ENCODE peak calls at places on chromosomes 16 and 17, in eight cellular contexts. D, U, A, O, Y, W, G and H are unnamed samples.

GRCh38 chr16:18792836-18793433 is 2.8 kb upstream of the RPS15A start:
- DNase-seq in D (no peak), O (no peak), Y (no peak), G (peak; percentile 17), W (peak; percentile 48), U (no peak), A (no peak), H (no peak)

GRCh38 chr17:48187867-48188608 is 80.5 kb downstream of the SNX11 start:
- DNase-seq in W (no peak), G (no peak), U (no peak), Y (no peak), D (no peak), A (no peak), O (no peak), H (no peak)

GRCh38 chr17:56452469-56452868 is 141.0 kb upstream of the NOG start:
- DNase-seq in O (no peak), Y (no peak), D (no peak), G (no peak), A (no peak), W (no peak), U (no peak), H (no peak)

GRCh38 chr17:11461993-11462548 is 136.2 kb upstream of the DNAH9 start:
- DNase-seq in O (no peak), U (no peak), A (no peak), Y (no peak), D (no peak), G (no peak), W (no peak), H (no peak)

GRCh38 chr16:28563218-28563617 is 9.5 kb downstream of the SGF29 start:
- DNase-seq in W (no peak), O (no peak), A (no peak), G (no peak), D (no peak), Y (no peak), U (no peak), H (no peak)

GRCh38 chr17:1186214-1186820 is 6.5 kb upstream of the ABR start:
- DNase-seq in O (no peak), A (no peak), W (peak; percentile 42), G (peak; percentile 72), Y (no peak), U (no peak), D (no peak), H (no peak)

GRCh38 chr16:72282338-72282737 is 110.4 kb upstream of the PMFBP1 start:
- DNase-seq in W (peak; percentile 0), O (no peak), Y (no peak), U (no peak), G (no peak), A (no peak), D (no peak), H (no peak)

GRCh38 chr17:17314501-17315071 is 11.4 kb downstream of the NT5M start:
- DNase-seq in W (no peak), U (no peak), G (no peak), Y (no peak), O (no peak), A (no peak), D (no peak), H (no peak)

GRCh38 chr17:45246861-45247428 is 14.9 kb downstream of the SPATA32 start:
- DNase-seq in U (peak; percentile 71), W (no peak), D (no peak), Y (peak; percentile 89), A (no peak), G (no peak), O (no peak), H (peak; percentile 72)

GRCh38 chr17:19431691-19432090 is 20.7 kb downstream of the RNF112 start:
- DNase-seq in U (no peak), O (no peak), D (no peak), W (no peak), A (no peak), G (no peak), Y (peak; percentile 55), H (no peak)

GRCh38 chr16:11949527-11949926 is 7.7 kb upstream of the NPIPB2 start:
- DNase-seq in Y (peak; percentile 75), W (peak; percentile 23), U (no peak), D (peak; percentile 54), A (no peak), O (no peak), G (peak; percentile 63), H (no peak)

DNA sequence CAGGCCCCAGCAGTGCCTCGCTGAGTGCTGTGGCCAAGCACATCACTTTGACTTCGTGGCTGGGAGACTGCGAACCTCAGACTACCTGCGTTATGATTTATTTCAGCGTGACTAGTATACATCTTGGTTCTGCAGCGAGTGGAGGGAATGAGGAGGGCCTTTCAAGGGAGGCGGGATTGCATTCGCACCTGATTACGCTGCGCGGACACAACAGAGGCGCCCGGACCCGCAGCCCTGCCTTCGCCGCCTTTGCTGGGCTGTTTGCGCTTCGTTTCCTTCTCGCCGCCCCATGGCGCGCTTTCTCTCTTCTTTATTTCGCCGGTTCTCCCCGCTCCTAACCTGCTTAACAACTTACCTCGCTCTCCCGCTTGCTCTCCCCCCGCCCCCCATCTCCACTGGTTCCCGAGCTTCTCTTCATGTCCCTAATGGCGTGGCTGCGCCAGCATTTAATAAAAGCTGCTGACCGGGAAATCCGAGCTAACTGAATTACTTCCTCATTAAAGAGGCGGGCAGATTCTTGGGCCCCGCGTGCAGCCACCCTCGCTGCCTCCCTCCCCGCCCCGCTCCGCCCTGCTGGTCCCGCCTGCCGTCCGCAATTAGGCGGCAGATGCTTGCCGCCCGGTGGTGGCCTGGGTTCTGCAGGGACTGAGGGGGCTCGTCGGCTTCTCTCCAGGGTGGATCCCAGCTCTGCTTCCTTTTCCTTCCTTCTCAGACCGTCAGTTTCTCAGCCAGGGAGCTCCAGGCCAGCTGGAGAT is 257.6 kb upstream of the SDK2 start:
- DNase-seq in D (peak; percentile 61), A (no peak), O (peak; percentile 57), W (no peak), Y (peak; percentile 79), G (peak; percentile 8), U (no peak), H (peak; percentile 84)
- H3K4me3 ChIP-seq in D (no peak overlapping the region), A (peak overlapping the region; percentile 65), O (peak overlapping the region; percentile 58), W (no peak overlapping the region), Y (peak overlapping the region; percentile 38), G (peak overlapping the region; percentile 9), U (no peak overlapping the region), H (peak overlapping the region; percentile 41)

DNA sequence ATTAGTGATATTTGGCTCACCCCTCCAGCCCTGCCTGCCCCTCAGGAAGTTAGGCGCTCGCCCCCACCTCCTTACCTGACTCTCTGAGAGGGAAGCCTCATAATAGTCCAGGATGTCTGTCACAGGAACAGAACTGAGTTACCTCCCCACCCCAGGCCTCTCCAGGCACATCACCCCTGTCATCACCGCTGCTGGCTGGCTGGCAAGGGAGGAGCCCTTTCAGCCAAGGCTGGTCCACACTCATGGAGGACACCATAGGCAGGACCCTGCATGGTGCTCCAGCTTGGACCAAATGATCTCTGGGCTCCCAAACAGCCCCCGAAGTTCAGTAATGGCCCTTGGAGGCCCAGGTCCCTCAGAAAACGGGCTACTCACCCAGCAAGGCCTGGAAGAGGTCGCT is 1.5 kb downstream of the DLG4 start:
- DNase-seq in G (no peak), W (no peak), O (no peak), D (no peak), U (no peak), Y (no peak), A (no peak), H (peak; percentile 31)
- H3K4me3 ChIP-seq in G (no peak overlapping the region), W (no peak overlapping the region), O (peak overlapping the region; percentile 81), D (no peak overlapping the region), U (peak overlapping the region; percentile 22), Y (peak overlapping the region; percentile 59), A (peak overlapping the region; percentile 77), H (peak overlapping the region; percentile 61)

GRCh38 chr16:20901068-20901440 is 483 bp downstream of the LYRM1 start:
- DNase-seq in G (no peak), A (no peak), U (no peak), W (no peak), Y (no peak), O (no peak), D (no peak), H (no peak)

GRCh38 chr16:20903889-20904506 is 3.4 kb downstream of the LYRM1 start:
- DNase-seq in U (no peak), W (no peak), A (no peak), Y (no peak), G (no peak), D (no peak), O (no peak), H (no peak)

GRCh38 chr16:20901441-20902112 is 1.0 kb downstream of the LYRM1 start:
- DNase-seq in U (no peak), A (no peak), G (peak; percentile 62), O (peak; percentile 44), Y (peak; percentile 54), D (peak; percentile 67), W (peak; percentile 42), H (peak; percentile 77)

GRCh38 chr16:20903116-20903888 is 2.7 kb downstream of the LYRM1 start:
- DNase-seq in A (no peak), Y (no peak), W (no peak), O (no peak), U (no peak), D (no peak), G (no peak), H (no peak)

GRCh38 chr16:20902426-20902825 is 1.9 kb downstream of the LYRM1 start:
- DNase-seq in G (no peak), A (no peak), O (no peak), W (no peak), Y (no peak), U (no peak), D (no peak), H (no peak)
- H3K4me3 ChIP-seq in G (no peak overlapping the region), A (peak overlapping the region; percentile 85), O (peak overlapping the region; percentile 92), W (no peak overlapping the region), Y (peak overlapping the region; percentile 89), U (no peak overlapping the region), D (no peak overlapping the region), H (no peak overlapping the region)

DNA sequence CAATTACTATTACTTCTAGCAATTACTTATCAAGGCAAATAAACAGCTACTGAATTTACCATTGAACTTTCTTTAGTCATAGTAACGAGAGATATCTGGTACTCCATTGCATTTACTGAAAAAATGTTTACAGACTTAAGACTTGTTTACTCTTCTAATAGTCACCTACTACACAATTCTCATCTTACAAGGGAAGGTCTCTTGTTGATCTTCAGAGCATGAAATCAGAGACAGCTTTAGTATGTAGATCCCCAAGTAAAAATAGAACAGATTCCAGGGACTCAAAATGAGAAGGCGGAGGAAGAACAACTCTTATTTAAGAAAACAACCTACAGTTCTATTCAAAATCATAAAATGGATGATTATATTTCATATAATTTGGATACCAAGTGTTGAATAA is 20.9 kb downstream of the UBE2G1 start:
- DNase-seq in D (no peak), A (no peak), G (no peak), U (no peak), W (no peak), O (no peak), Y (no peak), H (no peak)
- H3K4me3 ChIP-seq in D (no peak overlapping the region), A (no peak overlapping the region), G (no peak overlapping the region), U (no peak overlapping the region), W (no peak overlapping the region), O (no peak overlapping the region), Y (no peak overlapping the region), H (no peak overlapping the region)

GRCh38 chr17:65552214-65552613 is 9.2 kb downstream of the AXIN2 start:
- DNase-seq in G (no peak), U (no peak), O (no peak), A (no peak), D (no peak), W (no peak), Y (no peak), H (no peak)
- H3K4me3 ChIP-seq in G (no peak overlapping the region), U (no peak overlapping the region), O (no peak overlapping the region), A (no peak overlapping the region), D (no peak overlapping the region), W (no peak overlapping the region), Y (no peak overlapping the region), H (no peak overlapping the region)